ENCODE peak calls at places on chromosomes 16 and 17, in four cellular contexts. Y is AG09309, Q is brain microvascular endothelial cell, V is NB4. L is an unnamed sample.

GRCh38 chr17:48293319-48294192 is 136.5 kb downstream of the SKAP1 start:
- DNase-seq in Y (no peak), Q (no peak), V (no peak), L (no peak)

GRCh38 chr16:23408242-23409201 is 44.5 kb downstream of the COG7 start:
- DNase-seq in Y (peak), Q (peak), V (no peak), L (peak)

GRCh38 chr17:70137451-70138230 is 31.7 kb upstream of the KCNJ2 start:
- DNase-seq in Q (peak), Y (peak), V (no peak), L (peak)

GRCh38 chr17:67478266-67479118 is 101.4 kb downstream of the PITPNC1 start:
- DNase-seq in Q (no peak), Y (no peak), V (no peak), L (no peak)

GRCh38 chr17:65547253-65547670 is 14.2 kb downstream of the AXIN2 start:
- DNase-seq in Y (no peak), V (no peak), Q (no peak), L (no peak)

GRCh38 chr17:6420173-6420641 is 14.7 kb downstream of the AIPL1 start:
- DNase-seq in Y (no peak), V (peak), Q (no peak), L (peak)

GRCh38 chr17:78826836-78827509 is 13.6 kb downstream of the USP36 start:
- DNase-seq in V (no peak), Q (no peak), Y (no peak), L (no peak)

GRCh38 chr16:75909746-75910145 is 183.5 kb upstream of the CPHXL start:
- DNase-seq in V (no peak), Q (no peak), Y (no peak), L (no peak)

GRCh38 chr16:53664724-53665345 is 38.8 kb downstream of the RPGRIP1L start:
- DNase-seq in Y (peak), Q (peak), V (no peak), L (peak)

GRCh38 chr17:42251115-42251514 is 25.1 kb downstream of the STAT5B start:
- DNase-seq in Y (no peak), V (peak), Q (no peak), L (peak)

GRCh38 chr17:10668771-10669170 is 11.7 kb upstream of the MYH3 start:
- DNase-seq in V (no peak), Q (peak), Y (peak), L (peak)

GRCh38 chr17:81396278-81396721 is 1.0 kb downstream of the BAHCC1 start:
- DNase-seq in Q (no peak), Y (no peak), V (no peak), L (no peak)

GRCh38 chr16:67669499-67670101 is 3.0 kb downstream of the C16orf86 start:
- DNase-seq in Q (no peak), V (no peak), Y (no peak), L (no peak)

DNA sequence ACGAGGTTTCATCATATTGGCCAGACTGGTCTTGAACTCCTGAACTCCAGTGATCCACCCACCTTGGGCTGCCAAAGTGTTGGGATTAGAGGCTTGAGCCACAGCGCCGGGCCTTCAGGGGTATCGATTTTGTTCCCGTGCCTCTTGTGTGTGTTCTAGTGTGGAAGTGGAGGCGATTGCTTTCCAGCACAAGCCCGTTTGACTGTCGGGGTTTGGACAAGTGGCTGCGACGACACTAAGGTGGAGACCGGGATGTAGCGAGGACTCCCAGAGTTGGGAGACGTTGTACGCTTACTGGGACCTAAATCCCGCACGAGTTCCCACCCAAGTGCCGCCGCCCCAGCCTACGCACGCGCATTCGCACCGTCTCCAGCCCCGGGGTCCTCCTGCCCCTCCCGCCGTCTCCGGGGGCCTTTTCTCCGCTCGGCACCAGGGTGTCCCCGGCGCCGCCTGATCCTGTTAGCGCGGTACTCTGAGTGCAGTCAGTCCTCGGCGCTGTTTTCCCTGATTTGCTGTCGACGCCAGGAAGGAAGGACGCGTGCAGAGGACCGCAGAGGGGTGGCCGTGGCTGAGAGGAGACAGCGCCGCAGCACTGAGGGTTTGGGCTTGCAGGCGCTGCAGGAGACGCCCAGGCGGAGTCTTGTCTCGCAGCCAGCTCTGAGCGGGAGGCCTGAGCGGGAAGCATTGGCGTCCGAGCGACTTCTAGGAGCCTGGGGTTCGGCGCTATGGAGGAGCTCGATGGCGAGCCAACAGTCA is at the start of gene NUP85:
- DNase-seq in Q (peak), Y (peak), V (peak), L (peak)
- H3K4me3 ChIP-seq in Q (peak), Y (peak), V (peak), L (peak)

DNA sequence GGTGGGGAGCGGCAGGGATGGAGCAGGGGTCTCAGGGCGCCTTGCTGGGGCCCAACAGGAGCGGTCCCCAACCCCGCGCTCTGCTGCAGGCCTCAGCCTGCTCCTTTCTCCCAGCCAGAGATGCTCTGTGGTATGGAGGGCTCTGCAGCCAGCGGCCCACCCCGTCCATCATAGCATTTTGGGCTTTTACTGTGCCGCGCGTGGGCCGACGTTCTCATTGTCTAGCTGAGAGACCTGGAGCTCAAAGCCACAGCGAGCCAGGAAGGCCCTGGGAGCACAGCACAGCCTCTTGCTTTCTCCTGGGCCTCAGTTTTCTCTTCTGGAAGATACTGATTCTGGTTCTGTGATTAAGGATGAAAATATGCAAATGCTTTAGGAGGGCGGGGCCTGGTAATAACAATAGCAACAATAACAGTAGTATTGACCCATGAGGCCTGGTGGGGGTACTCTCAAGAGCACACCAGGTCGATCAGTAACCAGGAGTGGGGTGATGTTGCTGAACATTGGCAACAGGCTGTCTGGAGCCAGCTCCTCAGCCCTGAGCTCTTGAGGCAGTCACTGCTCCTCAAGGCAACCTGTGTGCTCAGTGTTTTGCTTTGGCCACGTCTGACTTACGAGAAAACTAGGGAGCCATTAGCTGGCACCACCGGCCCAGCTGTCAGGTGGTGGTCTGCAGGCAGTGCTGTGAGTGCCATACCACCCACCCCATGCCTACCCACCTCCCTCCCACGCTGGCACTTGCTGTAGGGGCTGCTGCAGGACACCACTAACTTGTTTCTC is 1.1 kb upstream of the RASD1 start:
- DNase-seq in Q (no peak), Y (no peak), V (no peak), L (no peak)
- TF ChIP-seq CTCF in Q (no peak), Y (no peak), V (no peak), L (no peak)

GRCh38 chr16:89037261-89038152 is 56.1 kb upstream of the ACSF3 start:
- DNase-seq in V (peak), Q (peak), Y (no peak), L (peak)
- H3K4me3 ChIP-seq in V (no peak), Q (no peak), Y (no peak), L (no peak)

DNA sequence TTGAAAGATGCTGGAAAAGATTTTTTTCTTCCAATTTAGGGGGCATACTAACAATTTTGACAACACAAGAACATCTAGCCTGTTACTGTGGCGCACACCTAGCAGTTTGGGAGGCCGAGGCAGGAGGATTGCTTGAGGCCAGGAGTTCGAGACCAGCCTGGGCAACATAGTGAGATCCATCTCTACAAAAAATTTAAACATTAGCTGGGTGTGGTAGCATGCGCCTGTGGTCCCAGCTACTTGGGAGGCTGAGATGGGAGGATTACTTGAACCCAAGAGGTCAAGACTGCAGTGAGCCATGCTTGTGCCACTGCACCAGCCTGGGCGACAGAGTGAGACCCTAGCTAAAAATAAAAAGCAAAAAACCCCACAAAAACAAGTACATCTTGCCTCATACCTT is 168.8 kb downstream of the TANC2 start:
- DNase-seq in V (no peak), Q (no peak), Y (no peak), L (no peak)
- TF ChIP-seq CTCF in V (no peak), Q (no peak), Y (no peak), L (no peak)

GRCh38 chr17:49646391-49647255 is 31.3 kb downstream of the SPOP start:
- DNase-seq in Q (peak), Y (no peak), V (no peak), L (peak)
- H3K4me3 ChIP-seq in Q (peak), Y (peak), V (no peak), L (peak)

DNA sequence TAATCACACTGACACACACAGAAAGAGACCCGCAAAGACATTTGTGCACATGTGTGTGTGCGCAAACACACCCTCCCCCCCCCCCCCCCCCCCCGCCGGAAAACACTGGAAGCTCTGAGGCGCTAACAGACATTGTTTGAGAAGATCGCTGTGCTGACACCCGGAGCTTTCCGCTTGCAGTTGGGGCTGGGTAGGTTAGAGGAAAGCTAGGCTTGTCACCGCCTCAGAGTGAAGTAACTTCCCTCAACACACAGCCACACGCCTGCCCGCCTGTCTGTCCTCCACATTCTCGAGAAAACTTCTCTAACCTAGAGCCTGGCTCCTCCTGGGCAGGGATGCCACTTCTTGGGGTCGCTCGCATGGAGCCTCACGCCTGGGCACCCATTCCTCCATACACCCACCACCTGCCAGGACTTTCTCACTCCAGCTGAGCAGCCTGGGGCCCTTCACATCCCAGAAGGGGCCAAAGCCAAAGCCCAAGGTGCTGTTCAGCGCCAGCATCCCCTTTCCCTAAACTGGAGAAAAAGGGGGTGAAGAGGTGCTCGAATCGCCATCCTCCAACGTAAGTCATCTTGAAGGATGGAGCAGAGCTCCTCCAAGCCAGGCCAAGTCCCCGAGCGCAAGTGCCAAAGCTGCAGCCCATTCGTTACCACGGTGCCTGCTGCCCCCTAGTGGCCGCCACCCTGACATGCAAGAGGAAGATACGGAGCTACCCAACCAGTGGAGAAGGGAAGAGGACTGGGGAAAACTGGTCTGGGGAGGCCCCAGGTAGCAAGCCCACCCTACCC is 63.4 kb downstream of the MYO18A start:
- DNase-seq in Q (peak), V (peak), Y (no peak), L (peak)
- TF ChIP-seq CTCF in Q (peak), V (peak), Y (peak), L (peak)

GRCh38 chr16:22194707-22195444 is 11.2 kb upstream of the EEF2K start:
- DNase-seq in V (no peak), Q (no peak), Y (no peak), L (no peak)
- H3K4me3 ChIP-seq in V (no peak), Q (no peak), Y (no peak), L (no peak)

DNA sequence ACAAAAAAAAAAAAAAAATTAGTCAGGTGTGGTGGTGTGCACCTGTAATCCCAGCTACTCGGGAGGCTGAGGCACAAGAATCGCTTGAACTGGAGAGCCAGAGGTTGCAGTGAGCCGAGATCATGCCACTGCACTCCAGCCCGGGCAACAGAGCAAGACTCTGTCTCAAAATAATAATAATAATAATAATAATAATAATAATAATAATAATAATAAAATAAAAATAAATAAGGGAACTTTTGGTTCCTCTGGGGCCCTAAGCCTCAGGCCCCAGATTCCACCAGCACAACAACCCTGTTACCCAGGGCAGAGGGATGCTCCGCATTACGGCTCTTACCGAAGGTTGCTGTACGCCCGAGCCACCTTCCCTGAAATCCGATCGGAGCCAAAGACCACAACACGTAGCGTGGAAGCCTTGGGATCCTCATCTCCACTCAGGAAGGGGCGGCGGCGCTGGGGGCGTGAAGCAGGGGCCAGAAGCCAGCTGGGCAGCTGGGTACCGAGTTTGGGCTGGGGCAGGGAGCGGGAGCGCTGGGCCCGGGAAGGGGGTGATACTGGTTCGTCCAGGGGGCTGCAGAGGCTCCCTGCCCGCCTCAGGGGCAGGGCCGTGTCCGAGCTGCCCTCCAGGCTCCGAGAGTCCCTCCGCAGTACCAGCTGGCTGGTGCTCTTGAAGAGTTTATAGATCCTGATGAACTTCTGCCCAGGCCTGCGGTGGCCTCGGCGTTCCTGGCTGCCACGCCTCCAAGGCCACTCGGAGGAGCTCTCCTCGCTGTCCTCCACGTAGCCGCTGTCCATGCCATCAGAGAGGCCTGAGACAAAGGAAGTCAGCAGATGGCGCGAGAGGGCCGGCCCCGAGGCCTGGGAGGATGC is 20.6 kb upstream of the PIK3R6 start:
- DNase-seq in Y (no peak), Q (peak), V (no peak), L (peak)
- TF ChIP-seq CTCF in Y (no peak), Q (peak), V (no peak), L (peak)

DNA sequence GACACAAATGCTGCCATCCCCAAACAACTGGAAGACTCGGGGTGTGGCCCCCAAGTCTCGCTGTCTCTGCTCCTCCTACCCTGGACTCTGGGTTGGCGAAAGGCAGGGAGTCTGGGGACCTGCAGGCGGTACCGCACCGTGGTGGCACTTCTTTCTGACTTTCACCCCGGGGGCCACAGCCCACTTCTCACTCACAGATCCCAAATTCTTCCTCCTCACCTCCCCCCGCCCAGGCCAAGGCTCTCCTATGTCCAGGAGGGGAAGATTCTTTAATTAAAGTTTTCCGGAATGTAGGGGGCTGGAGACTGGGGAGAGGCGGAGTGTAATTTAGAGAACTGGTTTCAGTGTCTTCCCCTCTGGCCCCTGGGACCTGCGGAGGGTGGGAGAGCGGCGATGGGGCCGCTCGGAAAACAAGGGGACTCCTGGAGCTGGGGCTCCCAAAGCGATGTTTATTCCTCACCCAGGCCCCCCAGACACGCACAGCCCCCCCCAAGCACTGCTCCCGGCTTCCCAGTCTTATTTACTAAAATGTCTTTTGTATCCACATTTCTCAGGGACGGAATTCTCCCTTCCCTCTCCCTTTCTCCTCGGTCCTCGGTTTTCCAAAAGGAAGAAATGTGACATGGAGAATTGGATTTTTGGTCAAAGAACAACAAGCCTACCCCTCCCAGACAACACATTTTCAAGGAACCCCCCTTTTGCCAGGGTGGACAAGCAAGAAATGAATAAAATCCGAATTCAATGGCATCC is 1.2 kb downstream of the WNT3 start:
- DNase-seq in V (no peak), Y (no peak), Q (no peak), L (no peak)
- H3K4me3 ChIP-seq in V (no peak), Y (no peak), Q (no peak), L (no peak)

GRCh38 chr17:18004901-18005305 is 32.2 kb downstream of the DRC3 start:
- DNase-seq in Y (no peak), V (no peak), Q (no peak), L (no peak)
- TF ChIP-seq CTCF in Y (peak), V (peak), Q (peak), L (peak)